ENCODE peak calls at places on chromosomes 11 and 22, in four cellular contexts. Q, G, X and J are unnamed samples.

GRCh38 chr11:32602657-32603410 is 19.2 kb downstream of the EIF3M start:
- DNase-seq in Q (no peak), G (no peak), X (no peak), J (no peak)

GRCh38 chr11:28606930-28607329 is 498.7 kb downstream of the METTL15 start:
- DNase-seq in Q (no peak), G (no peak), X (peak; percentile 83), J (no peak)

GRCh38 chr22:48905206-48905975 is 922.3 kb downstream of the BRD1 start:
- DNase-seq in Q (no peak), G (no peak), X (no peak), J (no peak)

GRCh38 chr11:46437106-46437689 is 45.6 kb upstream of the CHRM4 start:
- DNase-seq in Q (no peak), G (no peak), X (no peak), J (no peak)

GRCh38 chr11:115903179-115903578 is 399.0 kb upstream of the CADM1 start:
- DNase-seq in Q (no peak), G (no peak), X (no peak), J (no peak)

GRCh38 chr11:66857234-66857926 is 516 bp downstream of the LRFN4 start:
- DNase-seq in Q (peak; percentile 44), G (no peak), X (peak; percentile 80), J (no peak)

GRCh38 chr11:8671242-8671641 is 11.2 kb downstream of the TRIM66 start:
- DNase-seq in Q (no peak), G (no peak), X (no peak), J (no peak)

GRCh38 chr11:121958323-121958977 is 157.6 kb downstream of the BLID start:
- DNase-seq in Q (no peak), G (no peak), X (no peak), J (no peak)

GRCh38 chr22:35219012-35219411 is 38.3 kb upstream of the HMGXB4 start:
- DNase-seq in Q (peak; percentile 7), G (no peak), X (no peak), J (no peak)

GRCh38 chr11:72744474-72744873 is 7.7 kb downstream of the ARAP1 start:
- DNase-seq in Q (no peak), G (no peak), X (peak; percentile 34), J (no peak)

GRCh38 chr11:108902027-108902469 is 237.2 kb downstream of the DDX10 start:
- DNase-seq in Q (no peak), G (no peak), X (no peak), J (no peak)

GRCh38 chr22:26579331-26579886 is 10.5 kb downstream of the TPST2 start:
- DNase-seq in Q (no peak), G (peak; percentile 35), X (no peak), J (peak; percentile 82)

GRCh38 chr11:96161271-96162089 is 181.5 kb downstream of the MAML2 start:
- DNase-seq in Q (no peak), G (no peak), X (no peak), J (no peak)

GRCh38 chr11:76663912-76664440 is 6.6 kb downstream of the LRRC32 start:
- DNase-seq in Q (no peak), G (no peak), X (peak; percentile 49), J (peak; percentile 30)

GRCh38 chr11:66082936-66083698 is 13.0 kb downstream of the PACS1 start:
- DNase-seq in Q (no peak), G (no peak), X (no peak), J (peak; percentile 15)

GRCh38 chr22:24184057-24184798 is 2.9 kb downstream of the SUSD2 start:
- DNase-seq in Q (no peak), G (no peak), X (peak; percentile 61), J (no peak)

GRCh38 chr11:61704838-61705237 is 24.6 kb downstream of the DAGLA start:
- DNase-seq in Q (no peak), G (no peak), X (no peak), J (no peak)

GRCh38 chr11:85182437-85183109 is 444.6 kb downstream of the DLG2 start:
- DNase-seq in Q (peak; percentile 6), G (no peak), X (no peak), J (no peak)

GRCh38 chr11:33172996-33173395 is 11.7 kb upstream of the CSTF3 start:
- DNase-seq in Q (no peak), G (no peak), X (no peak), J (no peak)

GRCh38 chr22:19097518-19097917 is 24.7 kb downstream of the DGCR2 start:
- DNase-seq in Q (no peak), G (no peak), X (no peak), J (no peak)

GRCh38 chr11:3666023-3666530 is 5.1 kb downstream of the CHRNA10 start:
- DNase-seq in Q (no peak), G (no peak), X (no peak), J (no peak)

GRCh38 chr11:57698843-57699365 is 13.1 kb downstream of the MED19 start:
- DNase-seq in Q (no peak), G (no peak), X (no peak), J (no peak)

GRCh38 chr22:32745251-32745995 is 56.1 kb upstream of the TIMP3 start:
- DNase-seq in Q (no peak), G (no peak), X (no peak), J (no peak)